ENCODE peak calls at places on chromosomes 6 and 20, in nine cellular contexts. One of them, this sample, is unnamed.

GRCh38 chr6:125950293-125950692 is 6.3 kb upstream of the HINT3 start:
- DNase-seq in stimulated activated naive CD8-positive, alpha-beta T cell treated with anti-CD3 and anti-CD28 coated beads, Interleukin-15, Interleukin-2, amounts not matched to agents 100 U/mL and 50 U/mL, for 24 hours: no peak
- DNase-seq in RPMI8226: no peak
- DNase-seq in cardiac muscle cell: peak
- DNase-seq in skeletal muscle cell: no peak
- DNase-seq in NCI-H1930: no peak
- DNase-seq in cardiac fibroblast: peak
- DNase-seq in NCI-H1092 treated with DMSO at 0.1 percent for 48 hours: no peak
- DNase-seq in activated T-cell treated with anti-CD3 and anti-CD28 coated beads, Interleukin-2, amount 50 U/mL, for 24 hours: no peak
- DNase-seq in this sample: no peak

GRCh38 chr20:33120934-33121333 is 41.5 kb downstream of the BPIFB4 start:
- DNase-seq in NCI-H1930: no peak
- DNase-seq in cardiac muscle cell: no peak
- DNase-seq in stimulated activated naive CD8-positive, alpha-beta T cell treated with anti-CD3 and anti-CD28 coated beads, Interleukin-15, Interleukin-2, amounts not matched to agents 100 U/mL and 50 U/mL, for 24 hours: no peak
- DNase-seq in skeletal muscle cell: no peak
- DNase-seq in NCI-H1092 treated with DMSO at 0.1 percent for 48 hours: no peak
- DNase-seq in cardiac fibroblast: no peak
- DNase-seq in activated T-cell treated with anti-CD3 and anti-CD28 coated beads, Interleukin-2, amount 50 U/mL, for 24 hours: no peak
- DNase-seq in RPMI8226: no peak
- DNase-seq in this sample: no peak

GRCh38 chr6:29631860-29632731 is 887 bp downstream of the GABBR1 start:
- DNase-seq in NCI-H1930: peak
- DNase-seq in cardiac muscle cell: peak
- DNase-seq in activated T-cell treated with anti-CD3 and anti-CD28 coated beads, Interleukin-2, amount 50 U/mL, for 24 hours: peak
- DNase-seq in RPMI8226: no peak
- DNase-seq in NCI-H1092 treated with DMSO at 0.1 percent for 48 hours: peak
- DNase-seq in stimulated activated naive CD8-positive, alpha-beta T cell treated with anti-CD3 and anti-CD28 coated beads, Interleukin-15, Interleukin-2, amounts not matched to agents 100 U/mL and 50 U/mL, for 24 hours: peak
- DNase-seq in skeletal muscle cell: peak
- DNase-seq in cardiac fibroblast: peak
- DNase-seq in this sample: peak

GRCh38 chr6:9646346-9647042 is 768.4 kb downstream of the TFAP2A start:
- DNase-seq in activated T-cell treated with anti-CD3 and anti-CD28 coated beads, Interleukin-2, amount 50 U/mL, for 24 hours: no peak
- DNase-seq in cardiac muscle cell: peak
- DNase-seq in NCI-H1930: no peak
- DNase-seq in RPMI8226: no peak
- DNase-seq in stimulated activated naive CD8-positive, alpha-beta T cell treated with anti-CD3 and anti-CD28 coated beads, Interleukin-15, Interleukin-2, amounts not matched to agents 100 U/mL and 50 U/mL, for 24 hours: no peak
- DNase-seq in cardiac fibroblast: peak
- DNase-seq in skeletal muscle cell: no peak
- DNase-seq in NCI-H1092 treated with DMSO at 0.1 percent for 48 hours: no peak
- DNase-seq in this sample: no peak

GRCh38 chr6:37018152-37019064 is 13.0 kb downstream of the FGD2 start:
- DNase-seq in cardiac muscle cell: peak
- DNase-seq in NCI-H1930: peak
- DNase-seq in NCI-H1092 treated with DMSO at 0.1 percent for 48 hours: peak
- DNase-seq in skeletal muscle cell: peak
- DNase-seq in cardiac fibroblast: peak
- DNase-seq in RPMI8226: peak
- DNase-seq in stimulated activated naive CD8-positive, alpha-beta T cell treated with anti-CD3 and anti-CD28 coated beads, Interleukin-15, Interleukin-2, amounts not matched to agents 100 U/mL and 50 U/mL, for 24 hours: peak
- DNase-seq in activated T-cell treated with anti-CD3 and anti-CD28 coated beads, Interleukin-2, amount 50 U/mL, for 24 hours: peak
- DNase-seq in this sample: peak

GRCh38 chr6:85360794-85361642 is 88.9 kb upstream of the NT5E start:
- DNase-seq in cardiac muscle cell: peak
- DNase-seq in activated T-cell treated with anti-CD3 and anti-CD28 coated beads, Interleukin-2, amount 50 U/mL, for 24 hours: no peak
- DNase-seq in skeletal muscle cell: peak
- DNase-seq in RPMI8226: no peak
- DNase-seq in NCI-H1092 treated with DMSO at 0.1 percent for 48 hours: no peak
- DNase-seq in cardiac fibroblast: peak
- DNase-seq in NCI-H1930: no peak
- DNase-seq in stimulated activated naive CD8-positive, alpha-beta T cell treated with anti-CD3 and anti-CD28 coated beads, Interleukin-15, Interleukin-2, amounts not matched to agents 100 U/mL and 50 U/mL, for 24 hours: no peak
- DNase-seq in this sample: no peak

GRCh38 chr6:163929538-163929937 is 515.0 kb downstream of the QKI start:
- DNase-seq in skeletal muscle cell: no peak
- DNase-seq in NCI-H1092 treated with DMSO at 0.1 percent for 48 hours: no peak
- DNase-seq in stimulated activated naive CD8-positive, alpha-beta T cell treated with anti-CD3 and anti-CD28 coated beads, Interleukin-15, Interleukin-2, amounts not matched to agents 100 U/mL and 50 U/mL, for 24 hours: no peak
- DNase-seq in RPMI8226: no peak
- DNase-seq in activated T-cell treated with anti-CD3 and anti-CD28 coated beads, Interleukin-2, amount 50 U/mL, for 24 hours: no peak
- DNase-seq in cardiac muscle cell: no peak
- DNase-seq in NCI-H1930: no peak
- DNase-seq in cardiac fibroblast: no peak
- DNase-seq in this sample: no peak

GRCh38 chr6:3293271-3294155 is 34.8 kb downstream of the PSMG4 start:
- DNase-seq in skeletal muscle cell: no peak
- DNase-seq in cardiac muscle cell: no peak
- DNase-seq in RPMI8226: no peak
- DNase-seq in stimulated activated naive CD8-positive, alpha-beta T cell treated with anti-CD3 and anti-CD28 coated beads, Interleukin-15, Interleukin-2, amounts not matched to agents 100 U/mL and 50 U/mL, for 24 hours: no peak
- DNase-seq in cardiac fibroblast: no peak
- DNase-seq in activated T-cell treated with anti-CD3 and anti-CD28 coated beads, Interleukin-2, amount 50 U/mL, for 24 hours: peak
- DNase-seq in NCI-H1930: no peak
- DNase-seq in NCI-H1092 treated with DMSO at 0.1 percent for 48 hours: no peak
- DNase-seq in this sample: no peak

GRCh38 chr20:49318091-49318429 is 40.2 kb upstream of the ZNFX1 start:
- DNase-seq in NCI-H1092 treated with DMSO at 0.1 percent for 48 hours: no peak
- DNase-seq in RPMI8226: no peak
- DNase-seq in stimulated activated naive CD8-positive, alpha-beta T cell treated with anti-CD3 and anti-CD28 coated beads, Interleukin-15, Interleukin-2, amounts not matched to agents 100 U/mL and 50 U/mL, for 24 hours: no peak
- DNase-seq in activated T-cell treated with anti-CD3 and anti-CD28 coated beads, Interleukin-2, amount 50 U/mL, for 24 hours: peak
- DNase-seq in NCI-H1930: no peak
- DNase-seq in skeletal muscle cell: no peak
- DNase-seq in cardiac muscle cell: no peak
- DNase-seq in cardiac fibroblast: no peak
- DNase-seq in this sample: no peak

GRCh38 chr6:111382476-111383294 is 100.3 kb downstream of the REV3L start:
- DNase-seq in activated T-cell treated with anti-CD3 and anti-CD28 coated beads, Interleukin-2, amount 50 U/mL, for 24 hours: no peak
- DNase-seq in cardiac muscle cell: peak
- DNase-seq in RPMI8226: no peak
- DNase-seq in stimulated activated naive CD8-positive, alpha-beta T cell treated with anti-CD3 and anti-CD28 coated beads, Interleukin-15, Interleukin-2, amounts not matched to agents 100 U/mL and 50 U/mL, for 24 hours: no peak
- DNase-seq in NCI-H1092 treated with DMSO at 0.1 percent for 48 hours: no peak
- DNase-seq in cardiac fibroblast: peak
- DNase-seq in skeletal muscle cell: no peak
- DNase-seq in NCI-H1930: no peak
- DNase-seq in this sample: no peak

GRCh38 chr6:88177961-88178464 is 11.9 kb upstream of the CNR1 start:
- DNase-seq in activated T-cell treated with anti-CD3 and anti-CD28 coated beads, Interleukin-2, amount 50 U/mL, for 24 hours: no peak
- DNase-seq in cardiac fibroblast: peak
- DNase-seq in cardiac muscle cell: peak
- DNase-seq in NCI-H1092 treated with DMSO at 0.1 percent for 48 hours: no peak
- DNase-seq in RPMI8226: no peak
- DNase-seq in NCI-H1930: no peak
- DNase-seq in stimulated activated naive CD8-positive, alpha-beta T cell treated with anti-CD3 and anti-CD28 coated beads, Interleukin-15, Interleukin-2, amounts not matched to agents 100 U/mL and 50 U/mL, for 24 hours: no peak
- DNase-seq in skeletal muscle cell: no peak
- DNase-seq in this sample: no peak

This sample was measured in CD4-positive, CD25-positive, alpha-beta regulatory T cell.